ENCODE peak calls at places on chromosome 15, in nine cellular contexts. W is left ventricle myocardium inferior, Q is right atrium auricular region, J is right lobe of liver, K is astrocyte, Y is dorsolateral prefrontal cortex, F is sigmoid colon, H is A549, B is heart right ventricle. I is an unnamed sample.

GRCh38 chr15:59532770-59533379 is 78.7 kb upstream of the GCNT3 start:
- DNase-seq in J (no peak), Y (no peak), W (no peak), F (peak), B (no peak), K (no peak), Q (no peak), H (peak), I (peak)

GRCh38 chr15:67930720-67931119 is 90.9 kb upstream of the RNU6-1 start:
- DNase-seq in W (no peak), Y (no peak), F (no peak), B (no peak), H (no peak), K (no peak), Q (no peak), J (no peak), I (no peak)

GRCh38 chr15:65004993-65005392 is 15.3 kb upstream of the SPG21 start:
- DNase-seq in B (no peak), Q (no peak), H (no peak), F (no peak), Y (no peak), K (no peak), J (no peak), W (no peak), I (no peak)

GRCh38 chr15:53549697-53550315 is 209.7 kb downstream of the WDR72 start:
- DNase-seq in F (no peak), J (no peak), Q (no peak), B (no peak), K (no peak), Y (no peak), H (no peak), W (no peak), I (no peak)

GRCh38 chr15:86002444-86002843 is 77.2 kb upstream of the AGBL1 start:
- DNase-seq in F (no peak), B (no peak), H (no peak), W (no peak), Q (no peak), J (no peak), K (peak), Y (no peak), I (no peak)

GRCh38 chr15:36136054-36136453 is 443.4 kb upstream of the CDIN1 start:
- DNase-seq in H (no peak), Y (no peak), K (no peak), J (no peak), Q (no peak), W (no peak), F (no peak), B (no peak), I (no peak)

GRCh38 chr15:82890338-82891024 is 62.0 kb downstream of the HOMER2 start:
- DNase-seq in Q (no peak), F (no peak), W (no peak), Y (no peak), J (no peak), B (no peak), K (peak), H (no peak), I (peak)

GRCh38 chr15:66698318-66698961 is 3.6 kb upstream of the SMAD6 start:
- DNase-seq in W (peak), Y (no peak), Q (peak), K (peak), H (peak), J (peak), B (peak), F (peak), I (peak)

GRCh38 chr15:60442763-60443162 is 36.2 kb downstream of the ICE2 start:
- DNase-seq in K (peak), W (no peak), Y (no peak), B (no peak), Q (no peak), J (no peak), H (no peak), F (no peak), I (no peak)

GRCh38 chr15:39598186-39598850 is 17.4 kb downstream of the THBS1 start:
- DNase-seq in W (no peak), H (no peak), B (no peak), Q (no peak), F (no peak), Y (no peak), K (no peak), J (no peak), I (no peak)

GRCh38 chr15:68314563-68314962 is 37.0 kb downstream of the FEM1B start:
- DNase-seq in F (no peak), K (peak), Y (no peak), W (no peak), Q (no peak), B (no peak), H (no peak), J (no peak), I (no peak)

GRCh38 chr15:45112592-45113379 is 1.2 kb downstream of the DUOX2 start:
- DNase-seq in B (no peak), H (peak), Q (no peak), W (no peak), J (no peak), Y (no peak), K (no peak), F (no peak), I (no peak)

GRCh38 chr15:49831206-49831965 is 210.5 kb downstream of the DTWD1 start:
- DNase-seq in J (no peak), Q (peak), B (peak), K (peak), F (peak), Y (no peak), W (peak), H (no peak), I (peak)

GRCh38 chr15:80228959-80229610 is 22.9 kb downstream of the CTXND1 start:
- DNase-seq in H (no peak), J (peak), W (no peak), K (peak), B (no peak), F (no peak), Q (no peak), Y (no peak), I (no peak)

GRCh38 chr15:29773816-29774215 is 48.5 kb downstream of the TJP1 start:
- DNase-seq in W (no peak), F (no peak), Y (no peak), J (no peak), H (no peak), Q (no peak), K (peak), B (no peak), I (no peak)

GRCh38 chr15:29773000-29773399 is 49.3 kb downstream of the TJP1 start:
- DNase-seq in B (no peak), F (no peak), K (no peak), W (no peak), H (no peak), Q (no peak), Y (no peak), J (no peak), I (no peak)

GRCh38 chr15:29778382-29778781 is 43.9 kb downstream of the TJP1 start:
- DNase-seq in Q (no peak), F (no peak), J (no peak), B (no peak), H (no peak), K (no peak), Y (no peak), W (no peak), I (no peak)

GRCh38 chr15:29776859-29777258 is 45.4 kb downstream of the TJP1 start:
- DNase-seq in K (no peak), W (no peak), H (no peak), Q (no peak), F (no peak), Y (no peak), J (no peak), B (no peak), I (no peak)

DNA sequence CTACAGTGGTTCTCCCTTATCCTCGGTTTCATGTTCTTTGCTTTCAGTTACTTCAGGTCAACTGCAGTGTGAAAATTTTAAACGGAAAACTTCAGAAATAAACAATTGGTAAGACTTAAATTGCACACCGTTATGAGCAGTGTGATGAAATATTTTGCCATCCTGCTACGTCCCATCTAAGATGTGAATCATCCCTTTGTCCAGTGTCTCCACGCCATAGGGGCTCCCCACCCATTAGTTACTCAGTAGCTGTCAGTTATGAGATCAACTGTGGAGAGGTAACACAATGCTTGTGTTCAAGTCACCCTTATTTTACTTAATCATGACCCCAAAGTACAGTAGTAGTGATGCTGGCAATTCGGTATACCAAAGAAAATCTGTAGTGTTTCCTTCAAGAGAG is 47.4 kb downstream of the TJP1 start:
- DNase-seq in Y (no peak), Q (no peak), F (no peak), J (no peak), W (no peak), B (no peak), H (peak), K (peak), I (no peak)
- H3K27ac ChIP-seq in Y (no peak), Q (no peak), F (no peak), J (no peak), W (no peak), B (no peak), H (peak), K (no peak), I (no peak)

GRCh38 chr15:40767838-40768491 is 1.8 kb upstream of the C15orf62 start:
- DNase-seq in H (no peak), J (no peak), Y (no peak), Q (no peak), B (no peak), F (no peak), W (no peak), K (no peak), I (no peak)
- H3K4me3 ChIP-seq in H (no peak), J (no peak), Y (no peak), Q (no peak), B (no peak), F (no peak), W (no peak), K (no peak), I (no peak)

GRCh38 chr15:26773917-26774316 is 1.1 kb upstream of the GABRB3 start:
- DNase-seq in K (no peak), Y (no peak), H (peak), Q (no peak), F (no peak), B (no peak), W (no peak), J (no peak), I (no peak)

GRCh38 chr15:26771917-26772587 is 814 bp downstream of the GABRB3 start:
- DNase-seq in B (no peak), K (peak), Q (no peak), F (no peak), J (no peak), W (no peak), Y (no peak), H (peak), I (peak)

GRCh38 chr15:26771168-26771916 is 1.5 kb downstream of the GABRB3 start:
- DNase-seq in J (peak), F (no peak), K (no peak), W (peak), Y (no peak), H (no peak), Q (no peak), B (peak), I (peak)

GRCh38 chr15:26773485-26773877 is 615 bp upstream of the GABRB3 start:
- DNase-seq in B (no peak), J (no peak), Y (no peak), H (peak), W (no peak), Q (no peak), F (no peak), K (no peak), I (no peak)

DNA sequence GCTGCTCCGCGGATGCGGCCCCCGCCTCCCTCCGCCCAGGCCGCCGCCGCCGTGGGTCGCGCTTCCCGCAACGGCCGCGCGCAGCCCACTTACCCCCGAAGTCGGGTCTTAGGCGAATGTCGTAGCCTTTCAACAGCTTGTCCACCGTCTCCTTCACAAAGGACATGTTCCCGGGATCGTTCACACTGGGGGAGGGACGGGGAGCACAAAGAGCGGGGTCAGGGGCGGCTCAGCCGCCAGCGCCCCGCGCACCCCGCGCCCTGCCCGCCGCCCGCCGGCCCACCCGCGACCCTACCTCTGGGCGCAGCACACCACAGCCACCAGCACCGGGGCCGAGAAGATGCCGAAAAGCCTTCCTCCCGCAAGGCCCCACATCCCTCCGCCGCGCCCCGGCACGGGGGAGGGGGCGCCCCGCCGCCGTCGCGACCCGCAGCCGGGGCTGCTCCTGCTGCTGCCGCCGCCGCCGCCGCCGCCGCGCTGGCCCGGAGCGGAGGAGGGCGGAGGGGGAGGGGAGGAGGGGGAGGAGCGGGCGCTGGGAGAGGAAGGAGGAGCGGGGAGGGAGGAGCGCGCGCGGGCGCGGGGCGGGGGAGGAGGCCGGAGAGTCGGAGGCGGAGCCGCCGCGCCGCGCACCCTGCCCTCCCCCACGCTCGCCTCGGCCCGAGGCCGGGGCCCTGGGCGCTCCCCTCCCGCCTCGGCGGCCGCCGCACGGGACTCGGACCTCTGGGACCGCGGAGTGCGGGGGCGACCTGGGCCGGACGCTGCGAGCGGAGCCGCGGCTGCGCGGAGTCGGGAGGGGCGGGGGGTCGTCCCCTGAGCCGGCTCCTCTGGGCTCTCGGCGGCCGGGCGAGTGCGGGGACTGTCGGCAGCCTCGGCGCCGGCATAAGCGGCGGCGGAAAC is at the start of gene GABRB3:
- DNase-seq in W (peak), H (peak), J (peak), Q (no peak), Y (peak), B (peak), F (no peak), K (no peak), I (peak)
- H3K27ac ChIP-seq in W (no peak), H (peak), J (no peak), Q (peak), Y (peak), B (no peak), F (no peak), K (no peak), I (no peak)

GRCh38 chr15:88803241-88803919 is at the start of gene ACAN:
- DNase-seq in H (no peak), W (no peak), K (no peak), Q (no peak), Y (no peak), F (no peak), J (no peak), B (no peak), I (no peak)

GRCh38 chr15:88804257-88804656 is 1.0 kb downstream of the ACAN start:
- DNase-seq in H (no peak), B (no peak), F (no peak), W (no peak), K (no peak), Q (no peak), J (no peak), Y (no peak), I (no peak)

GRCh38 chr15:88802991-88803240 is 320 bp upstream of the ACAN start:
- DNase-seq in B (no peak), J (no peak), Y (no peak), W (no peak), K (no peak), Q (no peak), F (no peak), H (no peak), I (no peak)

GRCh38 chr15:88805031-88805780 is 2.0 kb downstream of the ACAN start:
- DNase-seq in K (no peak), H (no peak), F (no peak), W (no peak), B (no peak), Y (no peak), Q (no peak), J (no peak), I (no peak)

GRCh38 chr15:88803920-88804247 is 648 bp downstream of the ACAN start:
- DNase-seq in J (no peak), Q (no peak), F (no peak), Y (no peak), H (no peak), B (no peak), W (no peak), K (no peak), I (no peak)
- H3K4me3 ChIP-seq in J (no peak), Q (peak), F (no peak), Y (peak), H (peak), B (no peak), W (peak), K (peak), I (no peak)

GRCh38 chr15:74173545-74174215 is at the start of gene ISLR:
- DNase-seq in F (peak), H (no peak), K (peak), W (peak), J (no peak), Y (peak), B (peak), Q (no peak), I (no peak)

GRCh38 chr15:74170845-74171578 is 2.5 kb upstream of the ISLR start:
- DNase-seq in W (no peak), B (no peak), H (no peak), Y (no peak), Q (peak), K (no peak), F (peak), J (no peak), I (no peak)

GRCh38 chr15:74174216-74174965 is 881 bp downstream of the ISLR start:
- DNase-seq in F (peak), J (no peak), W (peak), B (peak), H (no peak), K (no peak), Y (peak), Q (no peak), I (no peak)

GRCh38 chr15:74171965-74172541 is 1.5 kb upstream of the ISLR start:
- DNase-seq in Q (peak), Y (no peak), F (peak), B (no peak), W (no peak), J (no peak), K (no peak), H (no peak), I (no peak)

GRCh38 chr15:74172751-74173544 is 562 bp upstream of the ISLR start:
- DNase-seq in H (no peak), K (peak), F (peak), W (peak), Y (peak), Q (peak), B (peak), J (no peak), I (no peak)
- H3K27ac ChIP-seq in H (peak), K (no peak), F (peak), W (peak), Y (peak), Q (peak), B (peak), J (no peak), I (no peak)

GRCh38 chr15:57248074-57248473 is 128.2 kb upstream of the CGNL1 start:
- DNase-seq in F (no peak), Y (no peak), H (no peak), B (no peak), Q (no peak), W (no peak), J (no peak), K (no peak), I (no peak)

GRCh38 chr15:57245714-57246113 is 130.6 kb upstream of the CGNL1 start:
- DNase-seq in H (no peak), B (no peak), W (no peak), J (no peak), Q (no peak), Y (no peak), F (no peak), K (no peak), I (no peak)

DNA sequence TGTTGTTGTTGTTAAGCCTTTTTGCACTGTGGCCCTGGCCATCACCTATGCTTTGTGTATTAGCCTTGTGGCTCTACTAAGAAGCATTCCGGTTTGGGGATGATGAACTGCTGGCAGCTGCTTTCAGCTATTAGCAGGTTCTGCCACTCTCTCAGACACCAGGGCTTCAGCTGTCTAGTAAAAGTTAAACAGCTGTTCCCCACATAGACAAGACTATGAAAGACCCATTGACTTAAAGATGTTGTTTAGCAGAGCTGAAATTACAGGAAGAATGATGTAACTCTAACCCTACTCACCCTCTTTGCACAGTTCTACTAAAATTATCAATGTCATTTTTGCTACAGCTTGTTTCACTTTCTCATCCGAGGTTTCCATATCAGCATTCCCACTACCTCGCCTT is 131.2 kb upstream of the CGNL1 start:
- DNase-seq in F (no peak), B (no peak), W (no peak), K (no peak), J (no peak), Q (no peak), Y (no peak), H (no peak), I (no peak)
- H3K4me3 ChIP-seq in F (no peak), B (no peak), W (no peak), K (no peak), J (no peak), Q (no peak), Y (no peak), H (no peak), I (no peak)

DNA sequence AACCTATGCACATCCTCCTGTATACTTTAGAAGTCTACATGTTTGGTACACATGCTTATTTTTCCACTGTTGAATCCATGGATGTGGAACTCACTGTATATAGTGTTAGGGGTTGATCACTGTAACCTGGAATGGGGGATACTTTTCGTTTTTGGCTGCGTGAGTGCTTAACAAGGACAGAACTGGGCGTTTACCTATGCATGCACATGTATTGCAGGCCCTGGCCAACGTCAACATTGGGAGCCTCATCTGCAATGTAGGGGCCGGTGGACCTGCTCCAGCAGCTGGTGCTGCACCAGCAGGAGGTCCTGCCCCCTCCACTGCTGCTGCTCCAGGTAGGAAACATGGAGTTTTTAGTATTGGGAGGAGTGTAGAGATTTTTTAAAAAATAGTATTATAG is 2.3 kb downstream of the RPLP1 start:
- DNase-seq in J (no peak), H (no peak), Q (no peak), B (no peak), W (no peak), K (no peak), Y (no peak), F (no peak), I (no peak)
- H3K27ac ChIP-seq in J (no peak), H (peak), Q (no peak), B (no peak), W (peak), K (no peak), Y (no peak), F (peak), I (no peak)